ENCODE peak calls at places on chromosomes 6 and 20, in six cellular contexts. One of them, this sample, is unnamed.

GRCh38 chr20:32152421-32153155 is 43.1 kb downstream of the TM9SF4 start:
- DNase-seq in HL-60: no peak
- DNase-seq in IMR-90: no peak
- DNase-seq in fibroblast of lung: no peak
- DNase-seq in ovary: peak
- DNase-seq in mucosa of descending colon: peak
- DNase-seq in this sample: peak

GRCh38 chr6:117829594-117830319 is 77.3 kb upstream of the SLC35F1 start:
- DNase-seq in mucosa of descending colon: no peak
- DNase-seq in HL-60: no peak
- DNase-seq in IMR-90: peak
- DNase-seq in fibroblast of lung: peak
- DNase-seq in ovary: no peak
- DNase-seq in this sample: no peak

GRCh38 chr20:7950387-7950786 is 10.1 kb upstream of the HAO1 start:
- DNase-seq in ovary: no peak
- DNase-seq in mucosa of descending colon: no peak
- DNase-seq in fibroblast of lung: no peak
- DNase-seq in HL-60: no peak
- DNase-seq in IMR-90: no peak
- DNase-seq in this sample: no peak

GRCh38 chr20:41497186-41497895 is 120.8 kb downstream of the CHD6 start:
- DNase-seq in ovary: no peak
- DNase-seq in HL-60: no peak
- DNase-seq in mucosa of descending colon: no peak
- DNase-seq in IMR-90: peak
- DNase-seq in fibroblast of lung: peak
- DNase-seq in this sample: no peak

GRCh38 chr20:1341561-1342265 is 12.8 kb upstream of the SDCBP2 start:
- DNase-seq in IMR-90: peak
- DNase-seq in HL-60: no peak
- DNase-seq in ovary: no peak
- DNase-seq in mucosa of descending colon: no peak
- DNase-seq in fibroblast of lung: peak
- DNase-seq in this sample: no peak

GRCh38 chr6:52566853-52567279 is 10.0 kb downstream of the TRAM2 start:
- DNase-seq in mucosa of descending colon: no peak
- DNase-seq in HL-60: no peak
- DNase-seq in fibroblast of lung: peak
- DNase-seq in IMR-90: peak
- DNase-seq in ovary: no peak
- DNase-seq in this sample: no peak

GRCh38 chr6:55777461-55777860 is 97.9 kb downstream of the BMP5 start:
- DNase-seq in IMR-90: peak
- DNase-seq in mucosa of descending colon: no peak
- DNase-seq in HL-60: no peak
- DNase-seq in ovary: no peak
- DNase-seq in fibroblast of lung: peak
- DNase-seq in this sample: no peak

GRCh38 chr6:142740449-142740848 is 204.5 kb downstream of the HIVEP2 start:
- DNase-seq in HL-60: no peak
- DNase-seq in mucosa of descending colon: no peak
- DNase-seq in fibroblast of lung: no peak
- DNase-seq in IMR-90: no peak
- DNase-seq in ovary: no peak
- DNase-seq in this sample: no peak

GRCh38 chr6:12011276-12012112 is 618 bp upstream of the HIVEP1 start:
- DNase-seq in fibroblast of lung: peak
- DNase-seq in IMR-90: peak
- DNase-seq in mucosa of descending colon: peak
- DNase-seq in ovary: peak
- DNase-seq in HL-60: peak
- DNase-seq in this sample: peak

GRCh38 chr20:40467703-40468411 is 221.2 kb downstream of the MAFB start:
- DNase-seq in fibroblast of lung: no peak
- DNase-seq in IMR-90: no peak
- DNase-seq in mucosa of descending colon: no peak
- DNase-seq in ovary: no peak
- DNase-seq in HL-60: no peak
- DNase-seq in this sample: no peak

GRCh38 chr6:19860235-19860877 is 23.2 kb downstream of the ID4 start:
- DNase-seq in ovary: no peak
- DNase-seq in fibroblast of lung: no peak
- DNase-seq in HL-60: no peak
- DNase-seq in IMR-90: no peak
- DNase-seq in mucosa of descending colon: peak
- DNase-seq in this sample: no peak

GRCh38 chr6:34001706-34002645 is 143.9 kb downstream of the GRM4 start:
- DNase-seq in HL-60: no peak
- DNase-seq in IMR-90: no peak
- DNase-seq in mucosa of descending colon: no peak
- DNase-seq in fibroblast of lung: no peak
- DNase-seq in ovary: no peak
- DNase-seq in this sample: peak

GRCh38 chr6:21265264-21266044 is 328.1 kb upstream of the SOX4 start:
- DNase-seq in mucosa of descending colon: no peak
- DNase-seq in ovary: no peak
- DNase-seq in HL-60: no peak
- DNase-seq in fibroblast of lung: peak
- DNase-seq in IMR-90: peak
- DNase-seq in this sample: no peak

GRCh38 chr20:14498809-14499208 is 161.4 kb upstream of the FLRT3 start:
- DNase-seq in ovary: no peak
- DNase-seq in HL-60: no peak
- DNase-seq in mucosa of descending colon: no peak
- DNase-seq in IMR-90: no peak
- DNase-seq in fibroblast of lung: peak
- DNase-seq in this sample: no peak

GRCh38 chr6:130946076-130946475 is 117.0 kb downstream of the EPB41L2 start:
- DNase-seq in HL-60: no peak
- DNase-seq in IMR-90: peak
- DNase-seq in ovary: no peak
- DNase-seq in fibroblast of lung: peak
- DNase-seq in mucosa of descending colon: no peak
- DNase-seq in this sample: no peak

GRCh38 chr6:79687759-79688158 is 56.6 kb downstream of the SH3BGRL2 start:
- DNase-seq in fibroblast of lung: no peak
- DNase-seq in mucosa of descending colon: no peak
- DNase-seq in HL-60: no peak
- DNase-seq in ovary: no peak
- DNase-seq in IMR-90: no peak
- DNase-seq in this sample: no peak

GRCh38 chr20:36839150-36839549 is 36.8 kb upstream of the TLDC2 start:
- DNase-seq in HL-60: no peak
- DNase-seq in mucosa of descending colon: no peak
- DNase-seq in IMR-90: no peak
- DNase-seq in fibroblast of lung: no peak
- DNase-seq in ovary: no peak
- DNase-seq in this sample: no peak

GRCh38 chr6:122365775-122366403 is 33.6 kb upstream of the HSF2 start:
- DNase-seq in IMR-90: no peak
- DNase-seq in fibroblast of lung: no peak
- DNase-seq in HL-60: no peak
- DNase-seq in ovary: no peak
- DNase-seq in mucosa of descending colon: no peak
- DNase-seq in this sample: no peak

GRCh38 chr6:33407132-33407718 is 3.6 kb upstream of the PHF1 start:
- DNase-seq in mucosa of descending colon: no peak
- DNase-seq in IMR-90: peak
- DNase-seq in ovary: no peak
- DNase-seq in fibroblast of lung: peak
- DNase-seq in HL-60: peak
- DNase-seq in this sample: no peak

GRCh38 chr6:99458319-99458718 is 33.2 kb upstream of the PNISR start:
- DNase-seq in mucosa of descending colon: peak
- DNase-seq in fibroblast of lung: peak
- DNase-seq in ovary: no peak
- DNase-seq in HL-60: peak
- DNase-seq in IMR-90: peak
- DNase-seq in this sample: no peak

GRCh38 chr6:11363881-11364576 is 131.6 kb upstream of the NEDD9 start:
- DNase-seq in mucosa of descending colon: no peak
- DNase-seq in fibroblast of lung: no peak
- DNase-seq in ovary: no peak
- DNase-seq in HL-60: no peak
- DNase-seq in IMR-90: no peak
- DNase-seq in this sample: no peak

GRCh38 chr6:130600880-130601341 is 226.3 kb upstream of the SMLR1 start:
- DNase-seq in HL-60: no peak
- DNase-seq in fibroblast of lung: peak
- DNase-seq in ovary: no peak
- DNase-seq in mucosa of descending colon: no peak
- DNase-seq in IMR-90: peak
- DNase-seq in this sample: no peak

GRCh38 chr6:170279977-170280688 is 10.7 kb downstream of the DLL1 start:
- DNase-seq in mucosa of descending colon: peak
- DNase-seq in fibroblast of lung: peak
- DNase-seq in IMR-90: peak
- DNase-seq in ovary: peak
- DNase-seq in HL-60: no peak
- DNase-seq in this sample: no peak

GRCh38 chr6:22551280-22551679 is 18.1 kb upstream of the HDGFL1 start:
- DNase-seq in HL-60: no peak
- DNase-seq in ovary: no peak
- DNase-seq in fibroblast of lung: peak
- DNase-seq in mucosa of descending colon: no peak
- DNase-seq in IMR-90: peak
- DNase-seq in this sample: no peak

GRCh38 chr6:147479857-147480256 is 28.6 kb upstream of the SAMD5 start:
- DNase-seq in ovary: no peak
- DNase-seq in mucosa of descending colon: no peak
- DNase-seq in HL-60: no peak
- DNase-seq in IMR-90: no peak
- DNase-seq in fibroblast of lung: no peak
- DNase-seq in this sample: no peak

GRCh38 chr6:29696147-29697129 is 15.5 kb upstream of the ZFP57 start:
- DNase-seq in mucosa of descending colon: no peak
- DNase-seq in ovary: no peak
- DNase-seq in IMR-90: no peak
- DNase-seq in HL-60: no peak
- DNase-seq in fibroblast of lung: no peak
- DNase-seq in this sample: no peak
- TF ChIP-seq CTCF in mucosa of descending colon: no peak
- TF ChIP-seq CTCF in ovary: no peak
- TF ChIP-seq CTCF in IMR-90: peak
- TF ChIP-seq CTCF in HL-60: no peak
- TF ChIP-seq CTCF in fibroblast of lung: peak
- TF ChIP-seq CTCF in this sample: peak

DNA sequence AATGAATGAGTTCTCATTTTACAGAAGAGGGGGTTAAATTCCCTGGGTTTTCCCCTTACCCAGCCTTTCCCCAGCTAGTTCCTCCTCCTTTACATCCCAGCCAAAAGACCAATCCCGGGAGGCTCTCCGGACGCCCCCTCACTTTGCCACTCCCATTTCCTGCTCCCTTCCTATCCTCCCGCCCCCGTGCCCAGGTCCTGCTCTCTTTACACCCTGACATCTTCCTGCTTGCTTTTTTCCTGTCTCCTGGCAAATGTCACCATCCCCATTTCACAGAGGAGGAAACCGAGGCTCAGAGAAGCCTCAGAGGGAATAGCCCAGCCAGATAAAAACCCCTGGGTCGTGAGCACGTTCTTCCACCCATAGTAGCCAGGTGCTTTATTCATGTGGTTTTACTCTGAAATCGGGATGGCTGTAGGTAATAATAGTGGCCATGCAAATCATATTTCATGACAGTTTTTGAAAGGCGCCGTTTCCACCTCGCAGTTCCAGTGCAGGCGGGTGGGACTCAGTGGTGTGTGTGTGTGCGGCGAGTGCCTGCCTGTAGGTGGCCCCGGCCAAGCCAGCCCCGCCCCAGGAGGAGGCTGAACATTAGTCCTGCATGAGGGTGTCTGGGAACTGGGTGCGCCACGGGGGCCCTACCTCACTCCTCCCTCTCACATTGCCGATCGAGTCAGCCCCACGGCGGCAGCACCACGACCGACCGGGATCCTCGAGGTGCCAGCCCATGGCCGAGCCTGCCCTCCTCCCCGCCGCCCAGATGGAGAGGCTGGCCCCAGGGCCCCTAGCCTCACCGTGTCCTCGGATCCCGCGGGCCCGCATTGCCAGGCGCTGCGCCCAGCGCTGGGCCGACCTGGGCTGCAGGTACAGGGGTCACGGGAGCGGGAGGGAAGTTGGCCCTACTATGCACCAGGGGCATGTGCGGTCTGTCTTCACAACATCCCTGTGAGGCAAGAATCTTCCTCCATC is at the start of gene ARHGAP40:
- DNase-seq in HL-60: no peak
- DNase-seq in mucosa of descending colon: peak
- DNase-seq in fibroblast of lung: no peak
- DNase-seq in ovary: no peak
- DNase-seq in IMR-90: no peak
- DNase-seq in this sample: no peak
- TF ChIP-seq CTCF in HL-60: no peak
- TF ChIP-seq CTCF in mucosa of descending colon: no peak
- TF ChIP-seq CTCF in fibroblast of lung: no peak
- TF ChIP-seq CTCF in ovary: no peak
- TF ChIP-seq CTCF in IMR-90: no peak
- TF ChIP-seq CTCF in this sample: peak

GRCh38 chr6:72709436-72709835 is 87.6 kb downstream of the KCNQ5 start:
- DNase-seq in HL-60: no peak
- DNase-seq in ovary: no peak
- DNase-seq in fibroblast of lung: no peak
- DNase-seq in IMR-90: no peak
- DNase-seq in mucosa of descending colon: no peak
- DNase-seq in this sample: no peak
- TF ChIP-seq CTCF in HL-60: no peak
- TF ChIP-seq CTCF in ovary: no peak
- TF ChIP-seq CTCF in fibroblast of lung: no peak
- TF ChIP-seq CTCF in IMR-90: peak
- TF ChIP-seq CTCF in mucosa of descending colon: no peak
- TF ChIP-seq CTCF in this sample: peak

DNA sequence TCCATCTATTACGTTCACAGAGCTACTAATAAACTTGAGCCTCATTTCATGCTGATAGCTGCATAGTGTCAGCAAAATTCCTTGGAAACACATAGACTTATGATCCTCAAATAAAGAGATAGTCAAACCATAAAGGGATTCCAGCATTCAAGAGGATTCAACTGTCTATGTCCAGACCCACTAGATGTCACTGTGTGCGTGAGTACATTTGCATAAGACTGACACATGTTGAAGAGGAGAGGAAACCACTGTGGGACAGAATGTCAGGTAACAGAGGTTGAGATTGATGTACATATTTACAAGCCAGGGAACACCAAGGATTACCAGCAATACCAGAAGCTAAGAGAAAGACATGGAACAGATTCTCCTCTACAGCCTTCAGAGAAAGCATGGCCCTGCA is 266.5 kb downstream of the COL12A1 start:
- DNase-seq in HL-60: no peak
- DNase-seq in fibroblast of lung: peak
- DNase-seq in IMR-90: no peak
- DNase-seq in ovary: no peak
- DNase-seq in mucosa of descending colon: no peak
- DNase-seq in this sample: no peak
- TF ChIP-seq CTCF in HL-60: no peak
- TF ChIP-seq CTCF in fibroblast of lung: no peak
- TF ChIP-seq CTCF in IMR-90: no peak
- TF ChIP-seq CTCF in ovary: no peak
- TF ChIP-seq CTCF in mucosa of descending colon: no peak
- TF ChIP-seq CTCF in this sample: peak